ENCODE peak calls at places on chromosomes 4 and X, in four cellular contexts. I, F, R and H are unnamed samples.

GRCh38 chrX:9651737-9652136 is 113.9 kb downstream of the GPR143 start:
- DNase-seq in I (no peak), R (no peak), F (no peak), H (no peak)

GRCh38 chrX:119692241-119693031 is 532 bp downstream of the SEPTIN6 start:
- DNase-seq in F (peak), R (peak), I (no peak), H (peak)

GRCh38 chrX:10677490-10677889 is 57.1 kb upstream of the MID1 start:
- DNase-seq in I (no peak), R (no peak), F (no peak), H (no peak)

GRCh38 chr4:95838192-95838591 is 1.7 kb upstream of the PDHA2 start:
- DNase-seq in R (no peak), F (no peak), I (no peak), H (no peak)

GRCh38 chr4:168433576-168433975 is 46.7 kb downstream of the DDX60L start:
- DNase-seq in F (no peak), I (no peak), R (no peak), H (no peak)

GRCh38 chrX:63128509-63128908 is 222.6 kb downstream of the SPIN4 start:
- DNase-seq in R (peak), I (no peak), F (peak), H (peak)

GRCh38 chr4:7475207-7475606 is 40.5 kb upstream of the PSAPL1 start:
- DNase-seq in R (no peak), F (no peak), I (no peak), H (no peak)

GRCh38 chrX:3738489-3738888 is 25.0 kb upstream of the PRKX start:
- DNase-seq in R (no peak), I (no peak), F (no peak), H (no peak)

GRCh38 chr4:88659061-88659889 is 38.4 kb downstream of the NAP1L5 start:
- DNase-seq in F (peak), I (peak), R (peak), H (peak)

GRCh38 chr4:26139310-26139924 is 181.4 kb upstream of the RBPJ start:
- DNase-seq in I (no peak), R (no peak), F (no peak), H (no peak)

GRCh38 chr4:73707269-73707875 is 33.0 kb upstream of the CXCL8 start:
- DNase-seq in R (no peak), F (no peak), I (no peak), H (no peak)